ENCODE peak calls at places on chromosomes 6 and 20, in eight cellular contexts. One of them, this sample, is unnamed.

GRCh38 chr6:35948725-35949124 is 27.8 kb upstream of the SRPK1 start:
- DNase-seq in AG04450: no peak
- DNase-seq in DND-41: no peak
- DNase-seq in fibroblast of lung: no peak
- DNase-seq in left ventricle myocardium inferior: no peak
- DNase-seq in dorsolateral prefrontal cortex: no peak
- DNase-seq in PC-3: peak; percentile 48
- DNase-seq in testis: no peak
- DNase-seq in this sample: no peak

GRCh38 chr6:166852484-166852975 is 103.8 kb downstream of the RNASET2 start:
- DNase-seq in AG04450: no peak
- DNase-seq in DND-41: no peak
- DNase-seq in fibroblast of lung: no peak
- DNase-seq in left ventricle myocardium inferior: no peak
- DNase-seq in dorsolateral prefrontal cortex: no peak
- DNase-seq in PC-3: no peak
- DNase-seq in testis: no peak
- DNase-seq in this sample: no peak

GRCh38 chr20:51022803-51023616 is at the start of gene KCNG1:
- DNase-seq in AG04450: no peak
- DNase-seq in DND-41: no peak
- DNase-seq in fibroblast of lung: peak; percentile 78
- DNase-seq in left ventricle myocardium inferior: peak; percentile 68
- DNase-seq in dorsolateral prefrontal cortex: peak; percentile 66
- DNase-seq in PC-3: peak; percentile 95
- DNase-seq in testis: peak; percentile 85
- DNase-seq in this sample: peak; percentile 68

GRCh38 chr6:14550817-14551216 is 433.2 kb downstream of the CD83 start:
- DNase-seq in AG04450: no peak
- DNase-seq in DND-41: no peak
- DNase-seq in fibroblast of lung: no peak
- DNase-seq in left ventricle myocardium inferior: peak; percentile 43
- DNase-seq in dorsolateral prefrontal cortex: no peak
- DNase-seq in PC-3: no peak
- DNase-seq in testis: peak; percentile 44
- DNase-seq in this sample: no peak

GRCh38 chr6:32184084-32184640 is at the start of gene AGER:
- DNase-seq in AG04450: no peak
- DNase-seq in DND-41: no peak
- DNase-seq in fibroblast of lung: no peak
- DNase-seq in left ventricle myocardium inferior: no peak
- DNase-seq in dorsolateral prefrontal cortex: no peak
- DNase-seq in PC-3: no peak
- DNase-seq in testis: no peak
- DNase-seq in this sample: no peak

GRCh38 chr6:100948381-100949133 is 67.4 kb upstream of the ASCC3 start:
- DNase-seq in AG04450: no peak
- DNase-seq in DND-41: no peak
- DNase-seq in fibroblast of lung: no peak
- DNase-seq in left ventricle myocardium inferior: no peak
- DNase-seq in dorsolateral prefrontal cortex: no peak
- DNase-seq in PC-3: no peak
- DNase-seq in testis: no peak
- DNase-seq in this sample: no peak

GRCh38 chr6:131443514-131443913 is 129.5 kb upstream of the ARG1 start:
- DNase-seq in AG04450: no peak
- DNase-seq in DND-41: peak; percentile 48
- DNase-seq in fibroblast of lung: no peak
- DNase-seq in left ventricle myocardium inferior: no peak
- DNase-seq in dorsolateral prefrontal cortex: no peak
- DNase-seq in PC-3: no peak
- DNase-seq in testis: no peak
- DNase-seq in this sample: no peak

GRCh38 chr20:41692479-41693135 is 74.4 kb upstream of the CHD6 start:
- DNase-seq in AG04450: no peak
- DNase-seq in DND-41: peak; percentile 90
- DNase-seq in fibroblast of lung: peak; percentile 51
- DNase-seq in left ventricle myocardium inferior: peak; percentile 85
- DNase-seq in dorsolateral prefrontal cortex: peak; percentile 93
- DNase-seq in PC-3: no peak
- DNase-seq in testis: peak; percentile 91
- DNase-seq in this sample: peak; percentile 77

GRCh38 chr20:52410746-52411317 is 219.3 kb upstream of the ZFP64 start:
- DNase-seq in AG04450: no peak
- DNase-seq in DND-41: no peak
- DNase-seq in fibroblast of lung: no peak
- DNase-seq in left ventricle myocardium inferior: no peak
- DNase-seq in dorsolateral prefrontal cortex: no peak
- DNase-seq in PC-3: no peak
- DNase-seq in testis: no peak
- DNase-seq in this sample: no peak

GRCh38 chr6:139567095-139567494 is 192.6 kb upstream of the CITED2 start:
- DNase-seq in AG04450: no peak
- DNase-seq in DND-41: no peak
- DNase-seq in fibroblast of lung: peak; percentile 52
- DNase-seq in left ventricle myocardium inferior: no peak
- DNase-seq in dorsolateral prefrontal cortex: no peak
- DNase-seq in PC-3: no peak
- DNase-seq in testis: no peak
- DNase-seq in this sample: no peak

GRCh38 chr6:159724778-159725177 is 2.5 kb upstream of the WTAP start:
- DNase-seq in AG04450: no peak
- DNase-seq in DND-41: no peak
- DNase-seq in fibroblast of lung: no peak
- DNase-seq in left ventricle myocardium inferior: no peak
- DNase-seq in dorsolateral prefrontal cortex: no peak
- DNase-seq in PC-3: no peak
- DNase-seq in testis: no peak
- DNase-seq in this sample: no peak

GRCh38 chr6:5782783-5783567 is 223.8 kb downstream of the NRN1 start:
- DNase-seq in AG04450: peak; percentile 6
- DNase-seq in DND-41: no peak
- DNase-seq in fibroblast of lung: peak; percentile 9
- DNase-seq in left ventricle myocardium inferior: peak; percentile 76
- DNase-seq in dorsolateral prefrontal cortex: peak; percentile 78
- DNase-seq in PC-3: no peak
- DNase-seq in testis: no peak
- DNase-seq in this sample: peak; percentile 49

GRCh38 chr6:5379647-5380242 is 118.4 kb downstream of the FARS2 start:
- DNase-seq in AG04450: no peak
- DNase-seq in DND-41: peak; percentile 44
- DNase-seq in fibroblast of lung: no peak
- DNase-seq in left ventricle myocardium inferior: no peak
- DNase-seq in dorsolateral prefrontal cortex: no peak
- DNase-seq in PC-3: peak; percentile 78
- DNase-seq in testis: peak; percentile 42
- DNase-seq in this sample: no peak

GRCh38 chr6:96939019-96939805 is 14.7 kb downstream of the KLHL32 start:
- DNase-seq in AG04450: no peak
- DNase-seq in DND-41: no peak
- DNase-seq in fibroblast of lung: peak; percentile 67
- DNase-seq in left ventricle myocardium inferior: no peak
- DNase-seq in dorsolateral prefrontal cortex: peak; percentile 65
- DNase-seq in PC-3: peak; percentile 92
- DNase-seq in testis: peak; percentile 50
- DNase-seq in this sample: no peak

DNA sequence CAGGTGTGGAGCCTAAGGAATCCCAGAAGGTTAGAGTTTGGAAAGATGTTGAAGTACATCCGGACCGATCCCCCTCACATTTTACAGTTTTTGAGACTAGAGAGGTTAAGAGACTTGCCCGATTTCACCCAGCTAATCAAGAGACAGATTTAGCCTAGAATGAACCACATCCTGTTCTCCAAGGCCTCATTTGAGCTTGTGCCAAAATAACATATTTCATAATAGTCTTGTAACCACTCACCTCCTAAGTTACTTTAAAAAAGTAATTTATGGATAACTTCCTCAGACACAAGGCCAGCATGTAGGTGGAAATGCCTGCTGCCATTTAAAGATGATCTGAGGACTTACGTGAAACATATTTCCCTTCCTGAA is 39.8 kb upstream of the ARHGAP18 start:
- DNase-seq in AG04450: no peak
- DNase-seq in DND-41: peak; percentile 59
- DNase-seq in fibroblast of lung: peak; percentile 83
- DNase-seq in left ventricle myocardium inferior: no peak
- DNase-seq in dorsolateral prefrontal cortex: no peak
- DNase-seq in PC-3: peak; percentile 76
- DNase-seq in testis: no peak
- DNase-seq in this sample: no peak
- H3K27ac ChIP-seq in AG04450: peak overlapping the region; percentile 47
- H3K27ac ChIP-seq in DND-41: peak overlapping the region; percentile 72
- H3K27ac ChIP-seq in fibroblast of lung: peak overlapping the region; percentile 64
- H3K27ac ChIP-seq in left ventricle myocardium inferior: peak overlapping the region; percentile 65
- H3K27ac ChIP-seq in dorsolateral prefrontal cortex: no peak overlapping the region
- H3K27ac ChIP-seq in PC-3: peak overlapping the region; percentile 92
- H3K27ac ChIP-seq in testis: no peak overlapping the region
- H3K27ac ChIP-seq in this sample: peak overlapping the region; percentile 32

GRCh38 chr6:134046054-134046453 is 6.4 kb downstream of the SLC2A12 start:
- DNase-seq in AG04450: no peak
- DNase-seq in DND-41: no peak
- DNase-seq in fibroblast of lung: peak; percentile 28
- DNase-seq in left ventricle myocardium inferior: no peak
- DNase-seq in dorsolateral prefrontal cortex: no peak
- DNase-seq in PC-3: no peak
- DNase-seq in testis: no peak
- DNase-seq in this sample: no peak

GRCh38 chr6:134049586-134049985 is 2.8 kb downstream of the SLC2A12 start:
- DNase-seq in AG04450: no peak
- DNase-seq in DND-41: no peak
- DNase-seq in fibroblast of lung: no peak
- DNase-seq in left ventricle myocardium inferior: no peak
- DNase-seq in dorsolateral prefrontal cortex: no peak
- DNase-seq in PC-3: no peak
- DNase-seq in testis: no peak
- DNase-seq in this sample: no peak

GRCh38 chr6:134049176-134049575 is 3.2 kb downstream of the SLC2A12 start:
- DNase-seq in AG04450: no peak
- DNase-seq in DND-41: no peak
- DNase-seq in fibroblast of lung: no peak
- DNase-seq in left ventricle myocardium inferior: no peak
- DNase-seq in dorsolateral prefrontal cortex: no peak
- DNase-seq in PC-3: no peak
- DNase-seq in testis: no peak
- DNase-seq in this sample: no peak

GRCh38 chr6:134047124-134047523 is 5.3 kb downstream of the SLC2A12 start:
- DNase-seq in AG04450: no peak
- DNase-seq in DND-41: no peak
- DNase-seq in fibroblast of lung: no peak
- DNase-seq in left ventricle myocardium inferior: no peak
- DNase-seq in dorsolateral prefrontal cortex: no peak
- DNase-seq in PC-3: no peak
- DNase-seq in testis: no peak
- DNase-seq in this sample: no peak

GRCh38 chr6:134047673-134048072 is 4.8 kb downstream of the SLC2A12 start:
- DNase-seq in AG04450: no peak
- DNase-seq in DND-41: no peak
- DNase-seq in fibroblast of lung: no peak
- DNase-seq in left ventricle myocardium inferior: peak; percentile 55
- DNase-seq in dorsolateral prefrontal cortex: peak; percentile 82
- DNase-seq in PC-3: no peak
- DNase-seq in testis: no peak
- DNase-seq in this sample: no peak
- H3K27ac ChIP-seq in AG04450: no peak overlapping the region
- H3K27ac ChIP-seq in DND-41: no peak overlapping the region
- H3K27ac ChIP-seq in fibroblast of lung: no peak overlapping the region
- H3K27ac ChIP-seq in left ventricle myocardium inferior: peak overlapping the region; percentile 72
- H3K27ac ChIP-seq in dorsolateral prefrontal cortex: peak overlapping the region; percentile 61
- H3K27ac ChIP-seq in PC-3: no peak overlapping the region
- H3K27ac ChIP-seq in testis: no peak overlapping the region
- H3K27ac ChIP-seq in this sample: no peak overlapping the region

DNA sequence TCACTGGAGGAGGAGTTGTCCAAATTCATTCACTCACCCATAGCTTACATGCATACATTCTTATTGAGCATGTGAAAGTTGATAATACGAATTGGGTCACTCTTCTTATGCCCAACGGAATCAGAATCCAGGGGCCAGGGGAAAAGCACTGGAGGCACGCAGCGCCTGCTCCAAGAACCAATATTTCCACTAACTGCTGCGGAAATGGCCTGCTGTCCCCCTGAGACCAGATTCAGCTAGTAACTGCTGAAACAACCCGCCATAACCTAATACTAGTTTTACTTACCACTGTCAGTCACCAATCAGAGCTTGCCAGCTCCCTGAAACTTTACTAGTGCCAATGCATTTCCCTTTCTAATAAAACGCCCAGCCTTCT is 641 bp upstream of the FKBP1A start:
- DNase-seq in AG04450: no peak
- DNase-seq in DND-41: no peak
- DNase-seq in fibroblast of lung: no peak
- DNase-seq in left ventricle myocardium inferior: no peak
- DNase-seq in dorsolateral prefrontal cortex: no peak
- DNase-seq in PC-3: no peak
- DNase-seq in testis: no peak
- DNase-seq in this sample: no peak
- H3K27ac ChIP-seq in AG04450: no peak overlapping the region
- H3K27ac ChIP-seq in DND-41: peak overlapping the region; percentile 65
- H3K27ac ChIP-seq in fibroblast of lung: peak overlapping the region; percentile 79
- H3K27ac ChIP-seq in left ventricle myocardium inferior: peak overlapping the region; percentile 93
- H3K27ac ChIP-seq in dorsolateral prefrontal cortex: peak overlapping the region; percentile 82
- H3K27ac ChIP-seq in PC-3: peak overlapping the region; percentile 43
- H3K27ac ChIP-seq in testis: peak overlapping the region; percentile 86
- H3K27ac ChIP-seq in this sample: peak overlapping the region; percentile 91

GRCh38 chr6:125781307-125781868 is 9.4 kb upstream of the NCOA7 start:
- DNase-seq in AG04450: no peak
- DNase-seq in DND-41: no peak
- DNase-seq in fibroblast of lung: peak; percentile 38
- DNase-seq in left ventricle myocardium inferior: no peak
- DNase-seq in dorsolateral prefrontal cortex: peak; percentile 30
- DNase-seq in PC-3: peak; percentile 31
- DNase-seq in testis: peak; percentile 70
- DNase-seq in this sample: peak; percentile 45
- H3K27ac ChIP-seq in AG04450: peak overlapping the region; percentile 88
- H3K27ac ChIP-seq in DND-41: peak overlapping the region; percentile 89
- H3K27ac ChIP-seq in fibroblast of lung: peak overlapping the region; percentile 90
- H3K27ac ChIP-seq in left ventricle myocardium inferior: peak overlapping the region; percentile 95
- H3K27ac ChIP-seq in dorsolateral prefrontal cortex: peak overlapping the region; percentile 88
- H3K27ac ChIP-seq in PC-3: peak overlapping the region; percentile 54
- H3K27ac ChIP-seq in testis: peak overlapping the region; percentile 91
- H3K27ac ChIP-seq in this sample: peak overlapping the region; percentile 95

DNA sequence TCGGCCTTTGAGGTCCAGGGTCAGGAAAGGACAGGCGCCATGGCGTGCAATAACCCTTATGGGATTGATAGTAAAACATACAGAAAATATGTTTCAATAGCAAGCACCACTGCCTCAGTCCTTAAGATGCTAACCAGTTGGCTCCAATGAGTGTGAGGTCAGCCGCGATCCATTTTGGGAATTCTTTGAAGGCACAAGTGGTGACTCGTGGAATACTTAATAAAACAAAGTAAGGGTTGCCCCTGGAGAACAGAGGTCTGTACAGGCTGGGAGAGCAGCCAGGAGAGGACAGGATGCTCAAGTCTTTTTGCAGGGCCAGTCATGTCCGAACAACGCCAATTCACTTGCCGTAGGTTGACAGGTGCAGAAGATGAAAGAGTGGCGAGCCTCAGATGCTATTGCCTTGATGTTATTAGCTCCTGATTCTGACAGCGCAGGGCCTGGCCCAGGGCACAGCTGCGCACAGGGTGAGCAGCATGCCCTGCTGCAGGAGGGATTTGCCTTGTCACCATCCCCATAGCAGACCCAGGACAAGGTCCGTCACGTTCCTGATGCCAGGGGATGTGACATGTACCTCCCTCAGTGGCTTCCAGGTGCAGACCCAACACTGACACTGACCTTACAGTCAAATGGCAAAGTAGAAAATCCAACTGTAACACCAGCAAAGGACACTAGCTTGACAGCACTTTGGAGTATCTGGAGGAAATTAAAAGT is 21.8 kb downstream of the SYNDIG1 start:
- DNase-seq in AG04450: no peak
- DNase-seq in DND-41: no peak
- DNase-seq in fibroblast of lung: peak; percentile 11
- DNase-seq in left ventricle myocardium inferior: no peak
- DNase-seq in dorsolateral prefrontal cortex: no peak
- DNase-seq in PC-3: no peak
- DNase-seq in testis: no peak
- DNase-seq in this sample: no peak
- H3K27ac ChIP-seq in AG04450: no peak overlapping the region
- H3K27ac ChIP-seq in DND-41: no peak overlapping the region
- H3K27ac ChIP-seq in fibroblast of lung: no peak overlapping the region
- H3K27ac ChIP-seq in left ventricle myocardium inferior: no peak overlapping the region
- H3K27ac ChIP-seq in dorsolateral prefrontal cortex: no peak overlapping the region
- H3K27ac ChIP-seq in PC-3: no peak overlapping the region
- H3K27ac ChIP-seq in testis: no peak overlapping the region
- H3K27ac ChIP-seq in this sample: no peak overlapping the region